ENCODE peak calls at places on chromosomes 11 and 22, in six cellular contexts. One of them, this sample, is unnamed.

GRCh38 chr11:83156996-83157754 is at the start of gene PCF11:
- DNase-seq in stimulated activated CD4-positive, alpha-beta T cell treated with anti-CD3 and anti-CD28 coated beads, Interleukin-4, amount 100 ng/mL, for 48 hours: no peak
- DNase-seq in stimulated activated CD8-positive, alpha-beta memory T cell treated with anti-CD3 and anti-CD28 coated beads, Interleukin-15, amount 100 ng/mL, for 1 hour: no peak
- DNase-seq in SHP77: no peak
- DNase-seq in C1 segment of cervical spinal cord: no peak
- DNase-seq in fibroblast of lung: no peak
- DNase-seq in this sample: no peak

GRCh38 chr11:95091663-95092062 is 2.0 kb downstream of the ENDOD1 start:
- DNase-seq in fibroblast of lung: no peak
- DNase-seq in C1 segment of cervical spinal cord: no peak
- DNase-seq in SHP77: no peak
- DNase-seq in stimulated activated CD4-positive, alpha-beta T cell treated with anti-CD3 and anti-CD28 coated beads, Interleukin-4, amount 100 ng/mL, for 48 hours: no peak
- DNase-seq in stimulated activated CD8-positive, alpha-beta memory T cell treated with anti-CD3 and anti-CD28 coated beads, Interleukin-15, amount 100 ng/mL, for 1 hour: no peak
- DNase-seq in this sample: no peak

GRCh38 chr11:47565340-47566165 is at the start of gene PTPMT1:
- DNase-seq in fibroblast of lung: peak; percentile 68
- DNase-seq in stimulated activated CD4-positive, alpha-beta T cell treated with anti-CD3 and anti-CD28 coated beads, Interleukin-4, amount 100 ng/mL, for 48 hours: peak; percentile 69
- DNase-seq in stimulated activated CD8-positive, alpha-beta memory T cell treated with anti-CD3 and anti-CD28 coated beads, Interleukin-15, amount 100 ng/mL, for 1 hour: no peak
- DNase-seq in SHP77: peak; percentile 73
- DNase-seq in C1 segment of cervical spinal cord: no peak
- DNase-seq in this sample: peak; percentile 66

GRCh38 chr11:125903753-125904659 is at the start of gene DDX25:
- DNase-seq in stimulated activated CD4-positive, alpha-beta T cell treated with anti-CD3 and anti-CD28 coated beads, Interleukin-4, amount 100 ng/mL, for 48 hours: peak; percentile 19
- DNase-seq in fibroblast of lung: no peak
- DNase-seq in SHP77: no peak
- DNase-seq in stimulated activated CD8-positive, alpha-beta memory T cell treated with anti-CD3 and anti-CD28 coated beads, Interleukin-15, amount 100 ng/mL, for 1 hour: no peak
- DNase-seq in C1 segment of cervical spinal cord: no peak
- DNase-seq in this sample: no peak

GRCh38 chr22:38936562-38936961 is 20.8 kb upstream of the APOBEC3A start:
- DNase-seq in C1 segment of cervical spinal cord: no peak
- DNase-seq in SHP77: no peak
- DNase-seq in stimulated activated CD8-positive, alpha-beta memory T cell treated with anti-CD3 and anti-CD28 coated beads, Interleukin-15, amount 100 ng/mL, for 1 hour: no peak
- DNase-seq in stimulated activated CD4-positive, alpha-beta T cell treated with anti-CD3 and anti-CD28 coated beads, Interleukin-4, amount 100 ng/mL, for 48 hours: no peak
- DNase-seq in fibroblast of lung: no peak
- DNase-seq in this sample: no peak

GRCh38 chr22:38104084-38104483 is 6.4 kb downstream of the BAIAP2L2 start:
- DNase-seq in stimulated activated CD8-positive, alpha-beta memory T cell treated with anti-CD3 and anti-CD28 coated beads, Interleukin-15, amount 100 ng/mL, for 1 hour: no peak
- DNase-seq in stimulated activated CD4-positive, alpha-beta T cell treated with anti-CD3 and anti-CD28 coated beads, Interleukin-4, amount 100 ng/mL, for 48 hours: no peak
- DNase-seq in SHP77: no peak
- DNase-seq in C1 segment of cervical spinal cord: no peak
- DNase-seq in fibroblast of lung: no peak
- DNase-seq in this sample: no peak

GRCh38 chr11:123145220-123145619 is 49.8 kb downstream of the CLMP start:
- DNase-seq in fibroblast of lung: peak; percentile 92
- DNase-seq in SHP77: no peak
- DNase-seq in C1 segment of cervical spinal cord: no peak
- DNase-seq in stimulated activated CD8-positive, alpha-beta memory T cell treated with anti-CD3 and anti-CD28 coated beads, Interleukin-15, amount 100 ng/mL, for 1 hour: no peak
- DNase-seq in stimulated activated CD4-positive, alpha-beta T cell treated with anti-CD3 and anti-CD28 coated beads, Interleukin-4, amount 100 ng/mL, for 48 hours: no peak
- DNase-seq in this sample: no peak

GRCh38 chr11:107276057-107276456 is 181.6 kb downstream of the CWF19L2 start:
- DNase-seq in SHP77: no peak
- DNase-seq in C1 segment of cervical spinal cord: no peak
- DNase-seq in stimulated activated CD4-positive, alpha-beta T cell treated with anti-CD3 and anti-CD28 coated beads, Interleukin-4, amount 100 ng/mL, for 48 hours: no peak
- DNase-seq in stimulated activated CD8-positive, alpha-beta memory T cell treated with anti-CD3 and anti-CD28 coated beads, Interleukin-15, amount 100 ng/mL, for 1 hour: no peak
- DNase-seq in fibroblast of lung: no peak
- DNase-seq in this sample: no peak